ENCODE peak calls at places on chromosomes 13 and 19, in five cellular contexts. W is fibroblast of lung; N is CD8-positive, alpha-beta T cell; J is aorta; L is lower lobe of right lung. I is an unnamed sample. For H3K9me3, the result is how much of the 10 kb centered on the place peaks cover.

GRCh38 chr19:4694211-4694987 is 24.3 kb upstream of the MYDGF start:
- DNase-seq in N (no peak), L (no peak), J (peak), W (peak), I (no peak)

GRCh38 chr13:22812793-22813192 is 368.0 kb upstream of the SGCG start:
- DNase-seq in L (no peak), N (no peak), J (no peak), W (no peak), I (no peak)

GRCh38 chr19:2711175-2711936 is 8.9 kb upstream of the GNG7 start:
- DNase-seq in J (no peak), L (no peak), N (no peak), W (peak), I (no peak)

GRCh38 chr13:43763143-43763759 is 23.5 kb downstream of the ENOX1 start:
- DNase-seq in W (no peak), J (no peak), L (no peak), N (no peak), I (no peak)

GRCh38 chr19:48443262-48443661 is 2.5 kb upstream of the GRWD1 start:
- DNase-seq in N (no peak), W (no peak), J (no peak), L (peak), I (no peak)

GRCh38 chr13:111937763-111938375 is 129.1 kb upstream of the SOX1 start:
- DNase-seq in N (no peak), J (no peak), W (no peak), L (no peak), I (no peak)

GRCh38 chr19:7739211-7739752 is 7.4 kb upstream of the CLEC4G start:
- DNase-seq in L (no peak), W (no peak), N (no peak), J (no peak), I (no peak)

GRCh38 chr19:55579766-55580621 is 654 bp downstream of the ZNF579 start:
- DNase-seq in J (peak), L (no peak), N (no peak), W (peak), I (no peak)

GRCh38 chr19:54684537-54684936 is 21.8 kb downstream of the LILRB4 start:
- DNase-seq in L (no peak), N (no peak), W (no peak), J (no peak), I (no peak)

GRCh38 chr13:26839682-26840081 is 79.1 kb upstream of the GPR12 start:
- DNase-seq in J (no peak), L (no peak), W (no peak), N (no peak), I (no peak)

GRCh38 chr13:73138967-73139491 is 80.2 kb downstream of the KLF5 start:
- DNase-seq in N (no peak), L (no peak), J (no peak), W (no peak), I (no peak)

GRCh38 chr19:48342841-48343540 is 17.6 kb downstream of the EMP3 start:
- DNase-seq in W (no peak), N (no peak), J (no peak), L (no peak), I (no peak)

GRCh38 chr13:67726979-67727378 is 496.8 kb upstream of the PCDH9 start:
- DNase-seq in N (no peak), W (no peak), L (no peak), J (no peak), I (no peak)

GRCh38 chr13:37878496-37878895 is 8.9 kb upstream of the TRPC4 start:
- DNase-seq in J (no peak), W (peak), L (no peak), N (no peak), I (no peak)

GRCh38 chr13:63864171-63864902 is 2448.7 kb upstream of the PCDH20 start:
- DNase-seq in N (no peak), L (no peak), W (peak), J (no peak), I (no peak)

GRCh38 chr19:19185853-19186728 is 5.9 kb downstream of the BORCS8 start:
- DNase-seq in J (no peak), W (peak), L (no peak), N (peak), I (peak)

GRCh38 chr19:33143897-33144405 is 12.0 kb downstream of the WDR88 start:
- DNase-seq in N (peak), W (peak), J (peak), L (peak), I (peak)

GRCh38 chr19:1287622-1288527 is 2.2 kb downstream of the EFNA2 start:
- DNase-seq in J (no peak), N (no peak), L (no peak), W (no peak), I (no peak)

GRCh38 chr19:52891336-52891735 is 6.1 kb downstream of the ZNF320 start:
- DNase-seq in N (no peak), W (no peak), J (no peak), L (no peak), I (no peak)

GRCh38 chr13:37074703-37075102 is 15.2 kb upstream of the SUPT20H start:
- DNase-seq in W (peak), L (no peak), N (no peak), J (no peak), I (no peak)

GRCh38 chr19:4027146-4027545 is 19.6 kb downstream of the PIAS4 start:
- DNase-seq in L (no peak), W (no peak), J (no peak), N (no peak), I (no peak)

GRCh38 chr19:11639602-11640471 is 42.6 kb downstream of the ZNF627 start:
- DNase-seq in L (peak), J (peak), W (peak), N (peak), I (peak)

GRCh38 chr19:8513687-8514504 is at the start of gene ZNF414:
- DNase-seq in W (peak), N (peak), J (peak), L (peak), I (peak)

GRCh38 chr13:36454962-36455361 is 22.7 kb downstream of the CCNA1 start:
- DNase-seq in L (no peak), N (no peak), W (no peak), J (no peak), I (no peak)

GRCh38 chr19:40750035-40750284 is 317 bp downstream of the ACTMAP start:
- DNase-seq in L (no peak), N (no peak), J (no peak), W (no peak), I (no peak)

GRCh38 chr13:73059460-73060250 is 850 bp downstream of the KLF5 start:
- DNase-seq in W (no peak), J (peak), L (peak), N (peak), I (peak)

GRCh38 chr19:28239270-28239669 is 973.7 kb downstream of the UQCRFS1 start:
- DNase-seq in W (no peak), N (no peak), J (no peak), L (no peak), I (no peak)

GRCh38 chr13:71867101-71867814 is at the start of gene DACH1:
- DNase-seq in N (no peak), J (peak), W (peak), L (peak), I (no peak)

GRCh38 chr13:46992383-46992952 is 95.6 kb upstream of the HTR2A start:
- DNase-seq in N (no peak), W (no peak), J (no peak), L (no peak), I (no peak)

GRCh38 chr19:48833977-48834376 is 2.3 kb downstream of the HSD17B14 start:
- DNase-seq in N (no peak), W (no peak), J (no peak), L (no peak), I (no peak)

GRCh38 chr19:2507109-2507508 is 31.2 kb downstream of the GADD45B start:
- DNase-seq in J (no peak), N (peak), W (peak), L (no peak), I (peak)

GRCh38 chr13:64540468-64540867 is 2689.7 kb downstream of the PCDH9 start:
- DNase-seq in L (no peak), J (no peak), W (no peak), N (no peak), I (no peak)

GRCh38 chr13:24911135-24911524 is 147.2 kb downstream of the RNF17 start:
- DNase-seq in L (no peak), J (no peak), N (no peak), W (peak), I (no peak)

GRCh38 chr19:46492841-46493235 is 2.8 kb downstream of the PNMA8B start:
- DNase-seq in W (no peak), L (no peak), N (no peak), J (peak), I (no peak)

GRCh38 chr13:30216111-30216510 is 91.2 kb downstream of the KATNAL1 start:
- DNase-seq in W (no peak), J (no peak), N (no peak), L (no peak), I (no peak)

GRCh38 chr13:99971576-99972189 is at the start of gene ZIC5:
- DNase-seq in L (no peak), J (no peak), W (no peak), N (no peak), I (peak)

GRCh38 chr19:40689339-40690049 is 957 bp downstream of the NUMBL start:
- DNase-seq in J (no peak), W (peak), L (no peak), N (no peak), I (no peak)

GRCh38 chr19:3346677-3347353 is 19.6 kb upstream of the NFIC start:
- DNase-seq in L (no peak), N (no peak), W (peak), J (peak), I (no peak)

GRCh38 chr13:49627831-49628652 is at the start of gene ARL11:
- DNase-seq in L (peak), N (peak), J (peak), W (no peak), I (peak)
- H3K4me3 ChIP-seq in L (peak), N (peak), J (no peak), W (no peak), I (peak)

GRCh38 chr19:36962346-36962745 is 46.2 kb downstream of the ZNF568 start:
- DNase-seq in N (no peak), J (no peak), W (no peak), L (no peak), I (no peak)
- H3K9me3 ChIP-seq in N (under half), J (under half), W (under half), L (half or more), I (under half)

GRCh38 chr13:42395066-42395821 is 123.3 kb downstream of the AKAP11 start:
- DNase-seq in N (peak), L (no peak), J (no peak), W (no peak), I (no peak)
- H3K4me3 ChIP-seq in N (peak), L (no peak), J (no peak), W (no peak), I (peak)

GRCh38 chr19:15669440-15669839 is 3.4 kb upstream of the CYP4F12 start:
- DNase-seq in L (no peak), J (no peak), N (no peak), W (no peak), I (no peak)
- H3K9me3 ChIP-seq in L (under half), J (under half), N (under half), W (under half), I (under half)

GRCh38 chr13:52405369-52405766 is 604 bp downstream of the THSD1 start:
- DNase-seq in J (no peak), W (no peak), N (no peak), L (no peak), I (no peak)
- H3K4me3 ChIP-seq in J (no peak), W (peak), N (peak), L (peak), I (peak)

GRCh38 chr19:43880483-43880882 is 53.4 kb downstream of the ZNF283 start:
- DNase-seq in W (no peak), N (no peak), L (no peak), J (no peak), I (no peak)

GRCh38 chr19:43883864-43884263 is 51.2 kb downstream of the ZNF45 start:
- DNase-seq in N (no peak), W (no peak), J (no peak), L (no peak), I (no peak)
- H3K9me3 ChIP-seq in N (under half), W (under half), J (under half), L (half or more), I (under half)

DNA sequence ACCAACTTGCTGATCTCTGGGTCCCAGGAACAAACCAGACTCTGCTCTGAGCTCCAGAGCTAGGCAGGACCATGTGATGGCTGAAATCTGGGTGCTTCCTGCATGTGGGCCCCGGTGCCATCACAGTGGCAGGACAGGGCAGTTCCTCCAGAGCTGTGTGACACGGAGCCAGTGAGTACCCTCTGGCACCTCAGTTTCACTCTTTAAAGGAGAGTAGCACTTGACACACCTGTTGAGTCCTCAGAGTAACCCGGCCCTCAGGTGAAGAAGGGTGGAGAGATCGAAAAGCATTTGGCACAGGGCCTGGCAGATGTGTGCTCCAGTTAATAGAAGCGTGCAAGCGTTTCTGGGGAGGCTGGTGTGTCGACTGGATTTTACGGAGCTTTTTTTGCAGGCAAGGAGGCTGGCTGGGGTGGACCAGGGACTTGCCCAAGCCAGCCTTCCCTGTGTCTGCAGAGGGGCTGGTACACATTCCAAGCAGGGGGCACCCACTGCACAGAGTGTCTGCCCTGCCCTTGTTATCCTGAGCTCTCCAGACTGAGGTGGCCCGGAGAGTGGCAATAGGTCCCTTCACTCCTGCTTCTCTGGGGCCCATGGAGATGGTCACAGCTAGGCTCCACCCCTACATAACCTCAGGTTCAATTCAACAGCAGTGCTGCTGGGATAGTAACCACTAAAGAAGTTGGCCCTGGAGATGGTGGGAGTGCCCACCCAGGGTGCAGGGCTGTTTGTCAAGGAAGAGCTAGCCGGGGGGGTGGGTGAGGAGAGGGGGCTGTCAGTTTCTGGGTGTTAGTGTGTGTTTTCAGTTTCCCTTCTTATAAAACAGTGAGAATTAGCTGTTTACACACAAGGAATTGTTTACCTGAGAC is 8.3 kb downstream of the RPS19 start:
- DNase-seq in J (no peak), N (no peak), W (no peak), L (peak), I (no peak)
- H3K4me3 ChIP-seq in J (no peak), N (no peak), W (no peak), L (no peak), I (no peak)

GRCh38 chr13:103436057-103436654 is 369.9 kb upstream of the SLC10A2 start:
- DNase-seq in W (no peak), N (no peak), J (no peak), L (no peak), I (no peak)
- H3K9me3 ChIP-seq in W (under half), N (under half), J (under half), L (under half), I (under half)